ENCODE peak calls at places on chromosome 12, in five cellular contexts. H is Calu3, X is right lobe of liver, I is astrocyte of the cerebellum, S is HL-60. Q is an unnamed sample.

GRCh38 chr12:104951759-104952509 is 6.2 kb downstream of the SLC41A2 start:
- DNase-seq in H (no peak), X (no peak), I (no peak), S (no peak), Q (no peak)

GRCh38 chr12:131203666-131204415 is 250.1 kb downstream of the ADGRD1 start:
- DNase-seq in H (no peak), X (no peak), I (no peak), S (no peak), Q (no peak)

GRCh38 chr12:108573310-108573709 is 10.9 kb downstream of the ISCU start:
- DNase-seq in H (no peak), X (no peak), I (no peak), S (no peak), Q (no peak)

GRCh38 chr12:98893601-98894411 is 248.7 kb downstream of the APAF1 start:
- DNase-seq in H (no peak), X (no peak), I (no peak), S (no peak), Q (no peak)

GRCh38 chr12:119699199-119699765 is 31.3 kb downstream of the PRKAB1 start:
- DNase-seq in H (no peak), X (no peak), I (no peak), S (no peak), Q (no peak)

GRCh38 chr12:67624355-67624754 is 24.2 kb upstream of the DYRK2 start:
- DNase-seq in H (no peak), X (no peak), I (no peak), S (no peak), Q (no peak)

GRCh38 chr12:127829974-127830543 is 436.9 kb upstream of the TMEM132C start:
- DNase-seq in H (no peak), X (no peak), I (no peak), S (no peak), Q (no peak)

GRCh38 chr12:121905746-121906145 is 12.6 kb upstream of the CFAP251 start:
- DNase-seq in H (no peak), X (no peak), I (no peak), S (no peak), Q (no peak)

GRCh38 chr12:132246997-132247717 is 82.2 kb downstream of the GALNT9 start:
- DNase-seq in H (no peak), X (no peak), I (no peak), S (no peak), Q (no peak)

GRCh38 chr12:46608431-46609280 is 217.1 kb downstream of the SLC38A4 start:
- DNase-seq in H (no peak), X (no peak), I (peak; percentile 89), S (no peak), Q (no peak)

GRCh38 chr12:74906224-74906623 is 303.4 kb downstream of the KCNC2 start:
- DNase-seq in H (no peak), X (no peak), I (no peak), S (no peak), Q (no peak)
- TF ChIP-seq CTCF in H (no peak), X (no peak), I (no peak), S (no peak), Q (no peak)

DNA sequence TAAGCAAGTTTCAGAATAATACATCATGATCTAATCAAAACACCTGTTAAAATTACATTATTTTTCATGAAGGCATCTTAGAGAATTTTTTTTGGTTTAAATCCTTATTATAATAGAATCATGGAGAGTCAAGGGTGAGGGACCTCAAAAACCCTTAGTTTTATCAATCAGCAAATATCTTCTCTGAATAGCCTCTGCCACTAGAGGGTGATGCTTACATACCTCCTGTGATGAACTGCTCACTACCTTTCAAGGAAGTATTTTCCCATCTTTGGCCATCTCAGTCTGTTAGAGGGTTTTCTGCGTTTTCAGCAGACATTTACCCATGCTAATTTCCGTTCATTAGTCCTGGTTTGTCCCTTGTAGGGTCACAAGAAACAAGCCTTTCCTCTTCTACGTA is 200.2 kb downstream of the TRHDE start:
- DNase-seq in H (no peak), X (no peak), I (no peak), S (no peak), Q (no peak)
- TF ChIP-seq CTCF in H (no peak), X (peak; percentile 10), I (no peak), S (no peak), Q (no peak)

GRCh38 chr12:91654087-91654486 is 471.5 kb upstream of the DCN start:
- DNase-seq in H (no peak), X (no peak), I (no peak), S (no peak), Q (no peak)

GRCh38 chr12:91651728-91652127 is 469.1 kb upstream of the DCN start:
- DNase-seq in H (no peak), X (no peak), I (no peak), S (no peak), Q (no peak)

GRCh38 chr12:91662021-91662420 is 479.4 kb upstream of the DCN start:
- DNase-seq in H (no peak), X (no peak), I (peak; percentile 20), S (no peak), Q (peak; percentile 14)

GRCh38 chr12:91657016-91657415 is 474.4 kb upstream of the DCN start:
- DNase-seq in H (no peak), X (no peak), I (no peak), S (no peak), Q (no peak)
- TF ChIP-seq CTCF in H (no peak), X (no peak), I (no peak), S (no peak), Q (no peak)

DNA sequence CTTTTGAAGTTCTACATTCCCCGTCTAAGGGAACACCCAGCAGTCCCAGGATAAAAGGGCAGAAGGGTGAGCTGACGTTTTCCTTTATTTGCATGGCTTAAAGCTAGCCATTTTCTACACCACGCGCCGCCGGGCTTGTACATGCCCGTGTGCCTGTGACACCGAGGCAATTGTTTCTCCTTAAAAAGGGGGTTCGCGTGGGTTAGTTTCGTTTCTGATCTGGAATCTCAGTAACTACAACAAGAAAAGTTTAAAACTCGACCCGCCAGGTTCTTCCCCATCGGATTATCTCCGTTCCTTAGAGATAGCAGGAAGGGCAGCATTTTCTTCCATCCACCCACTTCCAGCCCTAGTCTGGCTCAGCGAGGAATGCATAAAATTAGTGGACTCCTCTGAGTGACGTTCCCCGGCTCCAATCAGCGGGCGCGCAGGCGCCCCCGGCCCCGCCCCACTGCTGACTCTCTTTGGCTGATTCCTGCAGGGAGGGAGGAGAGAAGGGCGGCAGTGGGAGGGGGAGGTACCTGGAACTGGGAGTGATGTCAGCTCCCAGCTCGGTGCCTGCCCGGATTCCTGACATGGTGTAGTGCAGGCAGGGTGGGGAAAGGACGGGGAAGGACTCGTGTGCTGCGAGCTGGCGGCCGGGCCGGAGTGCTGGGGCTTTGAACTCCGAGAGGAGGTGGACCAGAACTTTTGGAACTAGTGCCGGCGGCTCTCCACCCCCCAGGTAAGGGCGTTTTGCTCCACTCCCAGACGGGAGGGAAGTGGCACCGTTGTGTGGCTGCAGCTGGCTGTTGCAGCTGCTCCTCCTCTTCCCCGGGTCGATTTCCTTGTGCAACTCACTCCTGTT is at the start of gene PPFIBP1:
- DNase-seq in H (peak; percentile 95), X (peak; percentile 100), I (peak; percentile 95), S (peak; percentile 89), Q (peak; percentile 99)
- TF ChIP-seq CTCF in H (no peak), X (no peak), I (peak; percentile 40), S (no peak), Q (no peak)

DNA sequence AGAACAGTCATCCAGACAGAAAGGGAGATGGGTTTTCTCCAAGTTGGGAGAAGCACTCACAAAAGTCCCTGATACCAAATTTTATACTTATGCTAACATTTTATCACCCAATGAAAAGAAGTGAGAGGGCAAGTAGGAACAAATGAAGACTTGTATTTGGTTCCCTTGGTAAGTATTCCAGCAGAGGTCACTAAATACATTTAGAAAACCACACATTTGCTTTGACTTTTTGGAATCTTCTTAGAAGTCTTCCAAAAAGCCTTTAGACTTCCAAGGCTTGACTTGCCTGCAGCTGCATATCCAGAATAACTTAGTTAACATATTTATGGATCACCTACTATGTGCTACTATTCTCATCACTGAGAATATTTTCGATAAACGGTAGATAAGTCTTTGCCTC is 3.1 kb upstream of the GYS2 start:
- DNase-seq in H (no peak), X (no peak), I (peak; percentile 11), S (no peak), Q (no peak)
- TF ChIP-seq CTCF in H (no peak), X (peak; percentile 50), I (peak; percentile 14), S (peak; percentile 0), Q (peak; percentile 20)

GRCh38 chr12:84397279-84397678 is 515.3 kb downstream of the SLC6A15 start:
- DNase-seq in H (no peak), X (no peak), I (no peak), S (no peak), Q (no peak)
- TF ChIP-seq CTCF in H (peak; percentile 22), X (peak; percentile 25), I (no peak), S (no peak), Q (no peak)